ENCODE peak calls at places on chromosomes 6 and 20, in ten cellular contexts. G, L, D, T, J, E, V, F, H and U are unnamed samples.

GRCh38 chr6:17035994-17036393 is 65.9 kb upstream of the STMND1 start:
- DNase-seq in G (no peak), L (no peak), D (no peak), T (no peak), J (no peak), E (no peak), V (no peak), F (no peak), H (no peak), U (no peak)

GRCh38 chr6:18507018-18507415 is 119.9 kb downstream of the RNF144B start:
- DNase-seq in G (no peak), L (no peak), D (no peak), T (no peak), J (no peak), E (no peak), V (no peak), F (no peak), H (no peak), U (no peak)

GRCh38 chr6:139133272-139133671 is 1.6 kb upstream of the HECA start:
- DNase-seq in G (no peak), L (no peak), D (no peak), T (no peak), J (no peak), E (no peak), V (no peak), F (no peak), H (no peak), U (no peak)

GRCh38 chr20:63617092-63617875 is 9.6 kb downstream of the GMEB2 start:
- DNase-seq in G (no peak), L (no peak), D (no peak), T (no peak), J (no peak), E (no peak), V (no peak), F (no peak), H (no peak), U (no peak)

GRCh38 chr6:97133071-97133470 is 149.9 kb downstream of the MMS22L start:
- DNase-seq in G (no peak), L (no peak), D (no peak), T (peak; percentile 42), J (no peak), E (no peak), V (no peak), F (peak; percentile 6), H (no peak), U (no peak)

GRCh38 chr20:18001131-18001921 is 32.5 kb downstream of the MGME1 start:
- DNase-seq in G (peak; percentile 69), L (peak; percentile 28), D (peak; percentile 71), T (peak; percentile 92), J (no peak), E (peak; percentile 84), V (peak; percentile 75), F (peak; percentile 69), H (peak; percentile 88), U (peak; percentile 81)

GRCh38 chr6:133101790-133102189 is 139.4 kb upstream of the EYA4 start:
- DNase-seq in G (no peak), L (no peak), D (no peak), T (no peak), J (no peak), E (no peak), V (no peak), F (peak; percentile 57), H (no peak), U (no peak)

GRCh38 chr6:39037707-39038106 is 10.9 kb upstream of the GLP1R start:
- DNase-seq in G (no peak), L (no peak), D (no peak), T (no peak), J (no peak), E (no peak), V (no peak), F (no peak), H (no peak), U (no peak)

GRCh38 chr6:31831350-31832215 is 4.0 kb downstream of the HSPA1B start:
- DNase-seq in G (no peak), L (no peak), D (no peak), T (no peak), J (no peak), E (no peak), V (no peak), F (no peak), H (no peak), U (no peak)

GRCh38 chr20:39004508-39004907 is 42.4 kb downstream of the DHX35 start:
- DNase-seq in G (no peak), L (peak; percentile 14), D (peak; percentile 20), T (no peak), J (no peak), E (no peak), V (no peak), F (peak; percentile 16), H (no peak), U (no peak)

GRCh38 chr20:12053348-12053747 is 135.7 kb downstream of the BTBD3 start:
- DNase-seq in G (no peak), L (no peak), D (no peak), T (no peak), J (no peak), E (no peak), V (peak; percentile 14), F (peak; percentile 69), H (no peak), U (no peak)

GRCh38 chr6:137389150-137389664 is 105.0 kb downstream of the OLIG3 start:
- DNase-seq in G (no peak), L (no peak), D (peak; percentile 28), T (no peak), J (no peak), E (no peak), V (no peak), F (peak; percentile 9), H (no peak), U (no peak)

GRCh38 chr6:138719011-138719635 is 54.4 kb upstream of the CCDC28A start:
- DNase-seq in G (no peak), L (no peak), D (no peak), T (no peak), J (no peak), E (no peak), V (peak; percentile 80), F (no peak), H (no peak), U (no peak)

GRCh38 chr6:139330271-139330670 is 38.5 kb upstream of the TXLNB start:
- DNase-seq in G (no peak), L (no peak), D (no peak), T (no peak), J (no peak), E (no peak), V (no peak), F (no peak), H (no peak), U (no peak)

DNA sequence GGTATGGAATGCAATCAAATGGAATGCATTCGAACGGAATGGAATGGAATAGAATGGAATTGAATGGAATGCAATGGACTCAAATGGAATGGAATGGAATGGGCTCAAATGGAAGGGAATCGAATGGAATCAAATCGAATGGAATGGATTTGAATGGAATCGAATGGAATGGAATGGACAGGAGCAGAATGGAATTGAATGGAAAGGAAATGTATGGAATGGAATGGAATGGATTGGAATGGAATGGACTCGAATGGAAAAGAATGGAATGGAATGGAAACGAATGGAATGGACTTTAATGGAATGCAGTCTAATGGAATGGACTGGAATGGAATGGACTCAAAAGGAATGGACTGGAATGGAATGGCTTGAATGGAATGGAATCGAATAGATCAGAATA is 18.3 kb upstream of the DEFB115 start:
- DNase-seq in G (no peak), L (no peak), D (no peak), T (no peak), J (no peak), E (no peak), V (no peak), F (no peak), H (no peak), U (no peak)
- H3K9me3 ChIP-seq in G (peaks cover 97% of the 10 kb centered on the region), L (peaks cover 100% of the 10 kb centered on the region), D (peaks cover 69% of the 10 kb centered on the region), T (no peaks in the 10 kb centered on the region), J (peaks cover 97% of the 10 kb centered on the region), E (peaks cover 2% of the 10 kb centered on the region), V (peaks cover 3% of the 10 kb centered on the region), F (peaks cover 90% of the 10 kb centered on the region), H (peaks cover 62% of the 10 kb centered on the region), U (peaks cover 7% of the 10 kb centered on the region)

GRCh38 chr20:29298759-29299613 is 1958.5 kb upstream of the DEFB115 start:
- DNase-seq in G (no peak), L (no peak), D (no peak), T (no peak), J (no peak), E (no peak), V (peak; percentile 16), F (no peak), H (peak; percentile 24), U (no peak)

GRCh38 chr20:29300579-29301551 is 1956.6 kb upstream of the DEFB115 start:
- DNase-seq in G (no peak), L (no peak), D (no peak), T (no peak), J (no peak), E (no peak), V (no peak), F (no peak), H (peak; percentile 44), U (no peak)

GRCh38 chr20:29299811-29300578 is 1957.5 kb upstream of the DEFB115 start:
- DNase-seq in G (no peak), L (no peak), D (no peak), T (no peak), J (no peak), E (no peak), V (no peak), F (no peak), H (peak; percentile 33), U (no peak)

GRCh38 chr20:29301624-29302259 is 1955.7 kb upstream of the DEFB115 start:
- DNase-seq in G (no peak), L (no peak), D (no peak), T (no peak), J (no peak), E (no peak), V (no peak), F (no peak), H (peak; percentile 47), U (no peak)

GRCh38 chr20:29302979-29303644 is 1954.4 kb upstream of the DEFB115 start:
- DNase-seq in G (no peak), L (no peak), D (no peak), T (no peak), J (no peak), E (no peak), V (no peak), F (no peak), H (peak; percentile 31), U (no peak)
- H3K9me3 ChIP-seq in G (peaks cover 58% of the 10 kb centered on the region), L (peaks cover 13% of the 10 kb centered on the region), D (no peaks in the 10 kb centered on the region), T (no peaks in the 10 kb centered on the region), J (no peaks in the 10 kb centered on the region), E (no peaks in the 10 kb centered on the region), V (no peaks in the 10 kb centered on the region), F (peaks cover 8% of the 10 kb centered on the region), H (no peaks in the 10 kb centered on the region), U (peaks cover 1% of the 10 kb centered on the region)

DNA sequence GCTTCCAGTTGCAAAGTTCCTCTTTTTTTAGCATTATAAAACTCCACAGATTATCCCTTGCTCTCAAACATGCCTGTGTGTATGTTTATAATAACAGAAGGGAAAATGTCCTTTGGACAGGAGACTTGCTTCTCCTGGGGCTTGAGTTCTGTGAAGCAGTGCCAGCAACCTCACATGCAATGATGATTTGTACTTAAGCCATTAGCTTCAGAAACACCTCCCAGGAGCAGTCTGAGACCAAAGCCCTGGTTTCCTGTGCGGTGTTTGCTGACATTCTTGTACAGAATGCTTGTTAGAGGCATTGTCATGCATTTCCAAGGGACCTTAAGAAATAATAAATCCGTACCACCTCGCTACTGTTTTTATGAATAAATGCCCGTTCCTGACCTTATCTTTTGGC is 752.8 kb downstream of the CBLN4 start:
- DNase-seq in G (no peak), L (no peak), D (no peak), T (no peak), J (no peak), E (no peak), V (no peak), F (no peak), H (no peak), U (no peak)
- H3K9me3 ChIP-seq in G (no peaks in the 10 kb centered on the region), L (peaks cover 1% of the 10 kb centered on the region), D (no peaks in the 10 kb centered on the region), T (no peaks in the 10 kb centered on the region), J (peaks cover 28% of the 10 kb centered on the region), E (no peaks in the 10 kb centered on the region), V (no peaks in the 10 kb centered on the region), F (peaks cover 24% of the 10 kb centered on the region), H (no peaks in the 10 kb centered on the region), U (no peaks in the 10 kb centered on the region)

GRCh38 chr6:61640463-61640862 is 645.6 kb downstream of the KHDRBS2 start:
- DNase-seq in G (no peak), L (no peak), D (no peak), T (no peak), J (no peak), E (no peak), V (no peak), F (no peak), H (no peak), U (no peak)
- H3K9me3 ChIP-seq in G (peaks cover 11% of the 10 kb centered on the region), L (peaks cover 26% of the 10 kb centered on the region), D (no peaks in the 10 kb centered on the region), T (no peaks in the 10 kb centered on the region), J (peaks cover 6% of the 10 kb centered on the region), E (no peaks in the 10 kb centered on the region), V (no peaks in the 10 kb centered on the region), F (no peaks in the 10 kb centered on the region), H (peaks cover 5% of the 10 kb centered on the region), U (no peaks in the 10 kb centered on the region)